ENCODE peak calls at places on chromosomes 4 and X, in seven cellular contexts. M is testis, G is mesenchymal stem cell, N is heart left ventricle, E is SK-N-SH, I is left ventricle myocardium inferior, Q is endothelial cell of umbilical vein. S is an unnamed sample. For H3K9me3, the result is how much of the 10 kb centered on the place peaks cover.

GRCh38 chr4:128364565-128364964 is 77.0 kb upstream of the PGRMC2 start:
- DNase-seq in M (no peak), G (peak), N (no peak), E (no peak), I (no peak), Q (no peak), S (no peak)

GRCh38 chr4:95363966-95364365 is 184.8 kb downstream of the UNC5C start:
- DNase-seq in M (no peak), G (peak), N (no peak), E (no peak), I (no peak), Q (peak), S (no peak)

GRCh38 chr4:172153694-172154093 is 340.5 kb downstream of the GALNTL6 start:
- DNase-seq in M (no peak), G (no peak), N (no peak), E (no peak), I (no peak), Q (no peak), S (no peak)

GRCh38 chr4:17367201-17367600 is 144.7 kb downstream of the QDPR start:
- DNase-seq in M (no peak), G (no peak), N (no peak), E (no peak), I (no peak), Q (no peak), S (no peak)

GRCh38 chr4:101211146-101211553 is 136.2 kb downstream of the PPP3CA start:
- DNase-seq in M (no peak), G (peak), N (no peak), E (no peak), I (no peak), Q (no peak), S (no peak)

GRCh38 chr4:187227907-187228699 is 504.4 kb upstream of the FAT1 start:
- DNase-seq in M (no peak), G (peak), N (no peak), E (no peak), I (no peak), Q (no peak), S (no peak)

GRCh38 chrX:25600776-25601175 is 537.4 kb upstream of the MAGEB18 start:
- DNase-seq in M (no peak), G (no peak), N (no peak), E (no peak), I (no peak), Q (no peak), S (no peak)

GRCh38 chr4:52250124-52250523 is 199.0 kb downstream of the SPATA18 start:
- DNase-seq in M (peak), G (no peak), N (peak), E (no peak), I (peak), Q (no peak), S (no peak)

GRCh38 chrX:72169008-72169728 is 12.4 kb upstream of the PIN4 start:
- DNase-seq in M (no peak), G (no peak), N (no peak), E (no peak), I (no peak), Q (peak), S (no peak)

GRCh38 chr4:88109123-88109864 is 49.1 kb downstream of the ABCG2 start:
- DNase-seq in M (no peak), G (no peak), N (no peak), E (no peak), I (no peak), Q (peak), S (no peak)

GRCh38 chr4:26248647-26249046 is 72.2 kb upstream of the RBPJ start:
- DNase-seq in M (peak), G (peak), N (peak), E (peak), I (no peak), Q (no peak), S (no peak)

DNA sequence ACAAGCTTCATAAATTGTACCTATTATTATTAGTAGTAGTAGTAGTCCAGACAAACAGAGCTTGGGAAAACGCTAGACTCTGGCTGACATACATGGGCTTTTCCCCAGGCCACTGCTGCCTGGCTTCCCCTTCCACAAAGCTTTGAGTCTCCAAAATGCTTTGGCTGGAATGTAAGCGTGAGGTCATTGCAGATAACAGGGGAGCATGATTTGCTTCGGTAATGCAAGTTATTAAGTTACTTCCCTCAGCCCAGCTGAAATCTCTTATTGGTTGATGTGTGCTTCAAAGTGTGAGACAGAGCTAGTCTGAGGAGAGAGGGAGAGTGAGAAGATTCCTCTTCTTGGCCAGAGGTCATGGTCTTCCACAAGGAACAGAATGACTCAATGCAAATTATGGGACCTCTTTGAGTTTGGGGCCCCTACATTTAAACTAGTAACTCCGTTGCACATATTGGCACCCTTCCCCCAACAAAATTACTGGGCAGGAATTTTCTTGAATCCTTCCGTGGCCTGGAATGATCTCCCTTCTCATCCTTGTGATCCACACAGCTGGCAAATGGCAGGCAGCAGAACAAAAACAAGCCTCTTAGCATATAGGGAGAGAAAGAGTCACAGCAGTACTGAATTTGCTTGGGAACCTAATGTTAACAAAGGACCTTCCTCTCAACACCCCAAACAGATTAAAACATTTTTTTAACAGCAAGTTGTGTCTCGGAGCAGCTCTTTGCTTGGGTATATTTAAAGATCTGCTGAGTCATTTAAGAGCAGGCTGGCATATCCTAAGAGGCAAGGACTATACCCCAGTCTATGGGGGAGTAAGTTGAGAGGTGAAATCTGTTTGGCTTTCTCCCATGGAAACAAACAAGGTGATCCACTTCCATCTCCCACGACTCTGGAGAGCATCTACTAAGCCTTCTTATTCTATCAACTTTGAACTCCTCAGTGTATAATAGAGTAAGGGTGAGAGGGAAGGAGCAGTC is 19.9 kb downstream of the AR start:
- DNase-seq in M (peak), G (peak), N (peak), E (no peak), I (peak), Q (no peak), S (no peak)
- H3K27ac ChIP-seq in M (no peak), G (peak), N (peak), E (no peak), I (peak), Q (no peak), S (no peak)

GRCh38 chr4:1192091-1192492 is 19.7 kb upstream of the SPON2 start:
- DNase-seq in M (peak), G (peak), N (peak), E (peak), I (peak), Q (peak), S (no peak)

GRCh38 chr4:1191621-1192020 is 19.2 kb upstream of the SPON2 start:
- DNase-seq in M (no peak), G (no peak), N (no peak), E (no peak), I (no peak), Q (no peak), S (peak)

GRCh38 chr4:1194028-1194900 is 21.9 kb upstream of the SPON2 start:
- DNase-seq in M (peak), G (peak), N (peak), E (peak), I (peak), Q (peak), S (peak)

GRCh38 chr4:1193206-1194027 is 21.0 kb upstream of the SPON2 start:
- DNase-seq in M (peak), G (no peak), N (no peak), E (peak), I (no peak), Q (no peak), S (peak)

GRCh38 chr4:1192493-1193205 is 20.3 kb upstream of the SPON2 start:
- DNase-seq in M (peak), G (no peak), N (peak), E (peak), I (no peak), Q (no peak), S (peak)
- H3K4me3 ChIP-seq in M (no peak), G (peak), N (no peak), E (no peak), I (peak), Q (no peak), S (no peak)

GRCh38 chrX:118109065-118109464 is 7.5 kb downstream of the KLHL13 start:
- DNase-seq in M (no peak), G (no peak), N (no peak), E (no peak), I (no peak), Q (no peak), S (no peak)
- H3K9me3 ChIP-seq in M (under half), G (under half), N (under half), E (under half), I (under half), Q (under half), S (under half)

DNA sequence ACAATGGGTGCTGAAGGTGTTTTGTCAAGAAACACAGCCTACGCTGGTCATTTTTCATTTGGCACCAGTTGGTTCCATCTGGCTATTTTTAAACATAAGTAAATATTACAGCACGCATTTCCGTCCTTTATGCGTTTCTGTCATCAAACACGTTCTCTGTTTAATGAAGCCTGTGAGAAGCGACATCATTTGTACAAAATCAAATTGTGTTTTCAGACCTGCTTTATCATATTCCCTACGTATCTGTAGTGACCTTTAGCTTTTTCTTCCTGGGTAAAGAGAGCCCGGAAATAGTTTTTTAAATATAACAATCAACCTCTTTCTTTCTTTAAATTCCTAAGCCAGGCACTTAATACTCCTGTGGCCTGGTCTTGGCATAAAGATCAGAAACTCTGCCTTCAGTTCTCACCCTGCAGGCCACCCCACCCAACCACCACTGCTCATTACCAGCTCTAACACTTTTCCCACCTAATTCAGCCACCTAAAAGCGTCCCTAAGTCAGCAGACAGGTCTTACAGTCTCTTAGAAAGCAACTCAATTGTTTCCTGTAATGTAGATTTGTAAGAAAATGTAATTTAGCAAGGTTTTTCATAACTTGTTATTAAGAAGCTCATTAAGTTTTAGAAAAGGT is 30.4 kb downstream of the ACSL1 start:
- DNase-seq in M (no peak), G (no peak), N (no peak), E (no peak), I (no peak), Q (peak), S (no peak)
- H3K27ac ChIP-seq in M (no peak), G (no peak), N (no peak), E (no peak), I (peak), Q (peak), S (no peak)

GRCh38 chrX:54208531-54208930 is 25.5 kb upstream of the FAM120C start:
- DNase-seq in M (no peak), G (no peak), N (no peak), E (no peak), I (no peak), Q (no peak), S (no peak)

GRCh38 chrX:54213603-54214002 is 30.5 kb upstream of the FAM120C start:
- DNase-seq in M (no peak), G (no peak), N (no peak), E (no peak), I (no peak), Q (no peak), S (no peak)
- H3K4me3 ChIP-seq in M (no peak), G (no peak), N (no peak), E (no peak), I (no peak), Q (no peak), S (no peak)

GRCh38 chr4:176995-177394 is 52.7 kb downstream of the ZNF718 start:
- DNase-seq in M (no peak), G (no peak), N (no peak), E (no peak), I (no peak), Q (no peak), S (no peak)
- H3K9me3 ChIP-seq in M (under half), G (half or more), N (half or more), E (under half), I (half or more), Q (under half), S (half or more)

DNA sequence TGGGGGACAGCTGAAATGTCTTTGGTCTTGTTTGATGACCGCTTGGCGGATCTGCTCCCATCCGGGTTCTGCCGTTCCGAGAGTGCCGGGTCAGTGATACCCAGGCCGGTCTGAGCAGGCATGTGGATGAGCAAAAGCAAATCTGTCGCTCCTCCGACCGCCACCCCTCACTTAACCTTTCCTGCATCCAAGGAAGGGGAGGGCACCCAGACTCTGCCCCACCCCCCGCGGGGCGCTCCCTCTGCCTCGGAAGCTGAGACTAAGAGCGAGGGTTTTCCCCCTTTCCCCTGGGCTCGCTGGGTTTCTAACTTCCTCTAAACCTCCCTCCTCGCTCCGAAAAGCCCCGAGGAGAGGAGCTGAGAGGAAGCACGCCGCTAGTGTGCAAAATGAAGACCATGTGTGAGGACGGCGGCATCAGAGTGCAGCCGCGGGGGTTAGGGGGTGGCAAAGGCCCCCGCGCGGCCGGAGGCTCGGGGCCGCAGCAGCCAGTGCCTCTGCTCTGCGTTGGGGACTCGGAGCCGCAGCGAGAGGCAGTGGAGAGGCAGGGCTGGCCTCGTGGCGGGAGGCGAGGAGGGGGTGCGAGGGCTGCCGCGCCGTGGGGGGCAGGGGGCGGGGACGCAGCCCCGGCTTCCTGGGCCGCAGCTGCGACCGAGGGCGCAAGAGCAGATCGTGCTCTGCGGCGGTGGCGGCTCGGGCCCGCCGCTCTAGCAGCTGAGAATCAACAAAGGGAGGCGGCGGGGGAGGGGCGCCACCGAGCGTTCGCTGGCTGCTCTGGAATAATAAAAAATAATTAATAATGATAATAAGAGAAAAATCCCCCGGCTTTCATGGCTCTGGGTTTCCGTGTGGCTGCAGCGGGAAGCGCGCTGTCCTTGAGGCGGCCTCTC is 55.8 kb upstream of the BCOR start:
- DNase-seq in M (no peak), G (peak), N (peak), E (peak), I (peak), Q (no peak), S (peak)
- H3K27ac ChIP-seq in M (no peak), G (peak), N (peak), E (peak), I (peak), Q (peak), S (peak)

S was measured in endodermal cell.